ENCODE peak calls at places on chromosome 14, in five cellular contexts. One of them, this sample, is unnamed.

GRCh38 chr14:69698572-69698971 is 68.4 kb upstream of the SRSF5 start:
- DNase-seq in psoas muscle: no peak
- DNase-seq in mammary epithelial cell: no peak
- DNase-seq in left ventricle myocardium inferior: no peak
- DNase-seq in naive thymus-derived CD4-positive, alpha-beta T cell: no peak
- DNase-seq in this sample: no peak

GRCh38 chr14:106790189-106791036 is 1264.0 kb downstream of the TMEM121 start:
- DNase-seq in left ventricle myocardium inferior: peak; percentile 44
- DNase-seq in psoas muscle: peak; percentile 41
- DNase-seq in naive thymus-derived CD4-positive, alpha-beta T cell: peak; percentile 56
- DNase-seq in mammary epithelial cell: peak; percentile 32
- DNase-seq in this sample: no peak

GRCh38 chr14:105388110-105388951 is 10.0 kb upstream of the TEX22 start:
- DNase-seq in naive thymus-derived CD4-positive, alpha-beta T cell: no peak
- DNase-seq in psoas muscle: no peak
- DNase-seq in left ventricle myocardium inferior: no peak
- DNase-seq in mammary epithelial cell: no peak
- DNase-seq in this sample: no peak

GRCh38 chr14:64806202-64806861 is 73.4 kb downstream of the SPTB start:
- DNase-seq in mammary epithelial cell: peak; percentile 80
- DNase-seq in psoas muscle: peak; percentile 58
- DNase-seq in naive thymus-derived CD4-positive, alpha-beta T cell: no peak
- DNase-seq in left ventricle myocardium inferior: no peak
- DNase-seq in this sample: peak; percentile 82

GRCh38 chr14:88488081-88488480 is 66.7 kb downstream of the PTPN21 start:
- DNase-seq in left ventricle myocardium inferior: no peak
- DNase-seq in psoas muscle: no peak
- DNase-seq in naive thymus-derived CD4-positive, alpha-beta T cell: no peak
- DNase-seq in mammary epithelial cell: peak; percentile 66
- DNase-seq in this sample: no peak

GRCh38 chr14:22538671-22539228 is 50.3 kb downstream of the DAD1 start:
- DNase-seq in left ventricle myocardium inferior: no peak
- DNase-seq in psoas muscle: no peak
- DNase-seq in mammary epithelial cell: no peak
- DNase-seq in naive thymus-derived CD4-positive, alpha-beta T cell: no peak
- DNase-seq in this sample: no peak

GRCh38 chr14:52279405-52279804 is 11.9 kb downstream of the PTGDR start:
- DNase-seq in psoas muscle: no peak
- DNase-seq in left ventricle myocardium inferior: no peak
- DNase-seq in mammary epithelial cell: peak; percentile 87
- DNase-seq in naive thymus-derived CD4-positive, alpha-beta T cell: no peak
- DNase-seq in this sample: peak; percentile 62

GRCh38 chr14:43579743-43580142 is 927.3 kb downstream of the FSCB start:
- DNase-seq in psoas muscle: no peak
- DNase-seq in left ventricle myocardium inferior: no peak
- DNase-seq in mammary epithelial cell: no peak
- DNase-seq in naive thymus-derived CD4-positive, alpha-beta T cell: no peak
- DNase-seq in this sample: no peak

GRCh38 chr14:92040431-92041040 is 677 bp upstream of the TRIP11 start:
- DNase-seq in psoas muscle: no peak
- DNase-seq in mammary epithelial cell: peak; percentile 54
- DNase-seq in naive thymus-derived CD4-positive, alpha-beta T cell: no peak
- DNase-seq in left ventricle myocardium inferior: no peak
- DNase-seq in this sample: peak; percentile 15

GRCh38 chr14:89037065-89037464 is 212.6 kb downstream of the TTC8 start:
- DNase-seq in naive thymus-derived CD4-positive, alpha-beta T cell: no peak
- DNase-seq in psoas muscle: no peak
- DNase-seq in mammary epithelial cell: no peak
- DNase-seq in left ventricle myocardium inferior: no peak
- DNase-seq in this sample: no peak

GRCh38 chr14:41718477-41719166 is 111.9 kb downstream of the LRFN5 start:
- DNase-seq in mammary epithelial cell: no peak
- DNase-seq in psoas muscle: no peak
- DNase-seq in naive thymus-derived CD4-positive, alpha-beta T cell: no peak
- DNase-seq in left ventricle myocardium inferior: no peak
- DNase-seq in this sample: no peak

GRCh38 chr14:100608586-100609330 is 21.5 kb upstream of the BEGAIN start:
- DNase-seq in psoas muscle: no peak
- DNase-seq in left ventricle myocardium inferior: no peak
- DNase-seq in mammary epithelial cell: no peak
- DNase-seq in naive thymus-derived CD4-positive, alpha-beta T cell: no peak
- DNase-seq in this sample: no peak

GRCh38 chr14:55265197-55265596 is 6.0 kb upstream of the FBXO34 start:
- DNase-seq in psoas muscle: no peak
- DNase-seq in mammary epithelial cell: no peak
- DNase-seq in left ventricle myocardium inferior: no peak
- DNase-seq in naive thymus-derived CD4-positive, alpha-beta T cell: no peak
- DNase-seq in this sample: no peak

GRCh38 chr14:68554231-68554630 is 238.6 kb downstream of the ZFP36L1 start:
- DNase-seq in naive thymus-derived CD4-positive, alpha-beta T cell: no peak
- DNase-seq in left ventricle myocardium inferior: no peak
- DNase-seq in psoas muscle: no peak
- DNase-seq in mammary epithelial cell: no peak
- DNase-seq in this sample: no peak

GRCh38 chr14:92154283-92154942 is 32.6 kb downstream of the CPSF2 start:
- DNase-seq in mammary epithelial cell: no peak
- DNase-seq in left ventricle myocardium inferior: no peak
- DNase-seq in naive thymus-derived CD4-positive, alpha-beta T cell: no peak
- DNase-seq in psoas muscle: no peak
- DNase-seq in this sample: no peak

GRCh38 chr14:101556566-101557320 is 4.6 kb upstream of the DIO3 start:
- DNase-seq in left ventricle myocardium inferior: no peak
- DNase-seq in psoas muscle: peak; percentile 9
- DNase-seq in mammary epithelial cell: no peak
- DNase-seq in naive thymus-derived CD4-positive, alpha-beta T cell: no peak
- DNase-seq in this sample: no peak

GRCh38 chr14:95153866-95154265 is 3.5 kb downstream of the DICER1 start:
- DNase-seq in left ventricle myocardium inferior: no peak
- DNase-seq in psoas muscle: no peak
- DNase-seq in naive thymus-derived CD4-positive, alpha-beta T cell: no peak
- DNase-seq in mammary epithelial cell: no peak
- DNase-seq in this sample: no peak
- H3K4me3 ChIP-seq in left ventricle myocardium inferior: no peak overlapping the region
- H3K4me3 ChIP-seq in psoas muscle: no peak overlapping the region
- H3K4me3 ChIP-seq in naive thymus-derived CD4-positive, alpha-beta T cell: no peak overlapping the region
- H3K4me3 ChIP-seq in mammary epithelial cell: no peak overlapping the region
- H3K4me3 ChIP-seq in this sample: no peak overlapping the region

GRCh38 chr14:24178399-24179178 is 6.7 kb downstream of the REC8 start:
- DNase-seq in mammary epithelial cell: no peak
- DNase-seq in psoas muscle: no peak
- DNase-seq in left ventricle myocardium inferior: no peak
- DNase-seq in naive thymus-derived CD4-positive, alpha-beta T cell: no peak
- DNase-seq in this sample: no peak
- H3K36me3 ChIP-seq in mammary epithelial cell: peaks cover 4% of the 10 kb centered on the region
- H3K36me3 ChIP-seq in psoas muscle: no peaks in the 10 kb centered on the region
- H3K36me3 ChIP-seq in left ventricle myocardium inferior: peaks cover 61% of the 10 kb centered on the region
- H3K36me3 ChIP-seq in naive thymus-derived CD4-positive, alpha-beta T cell: no peaks in the 10 kb centered on the region
- H3K36me3 ChIP-seq in this sample: peaks cover 61% of the 10 kb centered on the region

GRCh38 chr14:35404246-35404495 is 378 bp downstream of the NFKBIA start:
- DNase-seq in left ventricle myocardium inferior: no peak
- DNase-seq in naive thymus-derived CD4-positive, alpha-beta T cell: no peak
- DNase-seq in psoas muscle: no peak
- DNase-seq in mammary epithelial cell: no peak
- DNase-seq in this sample: no peak

GRCh38 chr14:35404496-35405303 is at the start of gene NFKBIA:
- DNase-seq in psoas muscle: peak; percentile 92
- DNase-seq in left ventricle myocardium inferior: peak; percentile 94
- DNase-seq in mammary epithelial cell: peak; percentile 94
- DNase-seq in naive thymus-derived CD4-positive, alpha-beta T cell: peak; percentile 99
- DNase-seq in this sample: peak; percentile 83

GRCh38 chr14:35405304-35405996 is 901 bp upstream of the NFKBIA start:
- DNase-seq in naive thymus-derived CD4-positive, alpha-beta T cell: no peak
- DNase-seq in left ventricle myocardium inferior: peak; percentile 42
- DNase-seq in psoas muscle: no peak
- DNase-seq in mammary epithelial cell: no peak
- DNase-seq in this sample: no peak

GRCh38 chr14:35406811-35407630 is 2.5 kb upstream of the NFKBIA start:
- DNase-seq in psoas muscle: no peak
- DNase-seq in mammary epithelial cell: peak; percentile 78
- DNase-seq in naive thymus-derived CD4-positive, alpha-beta T cell: no peak
- DNase-seq in left ventricle myocardium inferior: no peak
- DNase-seq in this sample: peak; percentile 49

DNA sequence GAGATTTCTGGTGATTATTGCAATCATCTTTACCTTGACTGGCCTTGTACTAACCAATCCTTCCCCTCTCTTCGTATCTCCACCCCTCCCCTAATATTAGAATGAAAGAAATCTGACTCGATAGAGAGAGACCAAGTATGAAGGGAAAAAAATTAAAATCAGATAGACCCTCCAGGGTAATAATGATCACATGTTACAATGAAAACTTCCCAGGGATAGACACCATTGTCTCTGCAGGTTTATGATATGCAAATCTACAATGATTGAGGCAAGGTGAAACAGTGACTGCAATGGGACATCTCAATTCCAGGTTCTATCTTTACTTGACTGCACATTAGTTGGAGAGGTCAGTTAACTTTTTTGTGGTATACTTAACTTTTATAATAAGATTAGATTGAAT is 1.5 kb upstream of the NFKBIA start:
- DNase-seq in left ventricle myocardium inferior: no peak
- DNase-seq in naive thymus-derived CD4-positive, alpha-beta T cell: no peak
- DNase-seq in mammary epithelial cell: no peak
- DNase-seq in psoas muscle: no peak
- DNase-seq in this sample: no peak
- H3K4me3 ChIP-seq in left ventricle myocardium inferior: peak overlapping the region; percentile 89
- H3K4me3 ChIP-seq in naive thymus-derived CD4-positive, alpha-beta T cell: no peak overlapping the region
- H3K4me3 ChIP-seq in mammary epithelial cell: no peak overlapping the region
- H3K4me3 ChIP-seq in psoas muscle: peak overlapping the region; percentile 98
- H3K4me3 ChIP-seq in this sample: no peak overlapping the region

GRCh38 chr14:103699901-103700752 is 15.1 kb downstream of the XRCC3 start:
- DNase-seq in psoas muscle: peak; percentile 67
- DNase-seq in naive thymus-derived CD4-positive, alpha-beta T cell: no peak
- DNase-seq in mammary epithelial cell: no peak
- DNase-seq in left ventricle myocardium inferior: peak; percentile 21
- DNase-seq in this sample: no peak
- H3K36me3 ChIP-seq in psoas muscle: peaks cover 4% of the 10 kb centered on the region
- H3K36me3 ChIP-seq in naive thymus-derived CD4-positive, alpha-beta T cell: no peaks in the 10 kb centered on the region
- H3K36me3 ChIP-seq in mammary epithelial cell: peaks cover 3% of the 10 kb centered on the region
- H3K36me3 ChIP-seq in left ventricle myocardium inferior: peaks cover 57% of the 10 kb centered on the region
- H3K36me3 ChIP-seq in this sample: peaks cover 69% of the 10 kb centered on the region

GRCh38 chr14:71650187-71650586 is 282.0 kb upstream of the RGS6 start:
- DNase-seq in psoas muscle: no peak
- DNase-seq in mammary epithelial cell: no peak
- DNase-seq in naive thymus-derived CD4-positive, alpha-beta T cell: no peak
- DNase-seq in left ventricle myocardium inferior: no peak
- DNase-seq in this sample: peak; percentile 10

GRCh38 chr14:71647086-71647784 is 285.0 kb upstream of the RGS6 start:
- DNase-seq in mammary epithelial cell: peak; percentile 64
- DNase-seq in naive thymus-derived CD4-positive, alpha-beta T cell: no peak
- DNase-seq in psoas muscle: no peak
- DNase-seq in left ventricle myocardium inferior: no peak
- DNase-seq in this sample: no peak

GRCh38 chr14:71648725-71649124 is 283.5 kb upstream of the RGS6 start:
- DNase-seq in mammary epithelial cell: no peak
- DNase-seq in left ventricle myocardium inferior: no peak
- DNase-seq in psoas muscle: no peak
- DNase-seq in naive thymus-derived CD4-positive, alpha-beta T cell: no peak
- DNase-seq in this sample: no peak

GRCh38 chr14:71645656-71646055 is 286.6 kb upstream of the RGS6 start:
- DNase-seq in naive thymus-derived CD4-positive, alpha-beta T cell: no peak
- DNase-seq in psoas muscle: no peak
- DNase-seq in mammary epithelial cell: no peak
- DNase-seq in left ventricle myocardium inferior: no peak
- DNase-seq in this sample: peak; percentile 46

DNA sequence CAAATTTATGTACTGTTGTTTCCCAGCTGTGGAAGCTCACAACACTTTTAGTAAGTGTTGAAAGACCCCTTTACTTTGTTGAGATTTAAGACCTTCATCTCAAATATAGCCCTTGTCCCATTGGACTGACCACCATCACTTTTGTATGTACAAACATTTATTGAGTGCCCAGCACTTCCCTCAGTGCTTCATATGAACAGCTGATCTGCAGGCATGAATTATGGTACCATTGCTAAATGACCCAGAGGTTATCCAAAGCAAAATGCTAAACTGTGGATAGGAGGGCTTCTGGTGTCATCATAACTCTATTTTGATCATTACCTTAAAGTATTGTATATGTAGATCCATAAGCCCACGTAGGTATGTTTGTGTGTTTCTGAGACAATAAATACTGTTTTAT is 285.7 kb upstream of the RGS6 start:
- DNase-seq in psoas muscle: no peak
- DNase-seq in naive thymus-derived CD4-positive, alpha-beta T cell: no peak
- DNase-seq in left ventricle myocardium inferior: no peak
- DNase-seq in mammary epithelial cell: no peak
- DNase-seq in this sample: no peak
- H3K4me3 ChIP-seq in psoas muscle: no peak overlapping the region
- H3K4me3 ChIP-seq in naive thymus-derived CD4-positive, alpha-beta T cell: no peak overlapping the region
- H3K4me3 ChIP-seq in left ventricle myocardium inferior: no peak overlapping the region
- H3K4me3 ChIP-seq in mammary epithelial cell: no peak overlapping the region
- H3K4me3 ChIP-seq in this sample: no peak overlapping the region

GRCh38 chr14:75095690-75096089 is 26.2 kb downstream of the ZC2HC1C start:
- DNase-seq in left ventricle myocardium inferior: no peak
- DNase-seq in psoas muscle: no peak
- DNase-seq in naive thymus-derived CD4-positive, alpha-beta T cell: no peak
- DNase-seq in mammary epithelial cell: no peak
- DNase-seq in this sample: no peak
- H3K36me3 ChIP-seq in left ventricle myocardium inferior: peaks cover 99% of the 10 kb centered on the region
- H3K36me3 ChIP-seq in psoas muscle: peaks cover 3% of the 10 kb centered on the region
- H3K36me3 ChIP-seq in naive thymus-derived CD4-positive, alpha-beta T cell: peaks cover 21% of the 10 kb centered on the region
- H3K36me3 ChIP-seq in mammary epithelial cell: peaks cover 20% of the 10 kb centered on the region
- H3K36me3 ChIP-seq in this sample: peaks cover 42% of the 10 kb centered on the region

This sample was measured in brain microvascular endothelial cell.